ENCODE peak calls at places on chromosomes 12 and 14, in seven cellular contexts. Z, W, I, O, T, K and H are unnamed samples.

GRCh38 chr14:93219103-93219726 is 12.2 kb downstream of the UBR7 start:
- DNase-seq in O (peak; percentile 88), Z (no peak), T (peak; percentile 46), K (peak; percentile 59), I (peak; percentile 66), W (peak; percentile 69), H (peak; percentile 63)

GRCh38 chr12:95820096-95820703 is 29.6 kb upstream of the NTN4 start:
- DNase-seq in Z (no peak), K (no peak), I (peak; percentile 53), O (peak; percentile 64), T (peak; percentile 49), W (peak; percentile 57), H (no peak)

GRCh38 chr12:89326260-89327040 is 25.9 kb downstream of the DUSP6 start:
- DNase-seq in I (no peak), O (peak; percentile 49), W (no peak), T (no peak), Z (no peak), K (no peak), H (no peak)

GRCh38 chr14:56119221-56119967 is 1.2 kb downstream of the PELI2 start:
- DNase-seq in Z (peak; percentile 77), T (peak; percentile 20), K (peak; percentile 54), W (peak; percentile 38), I (peak; percentile 54), O (peak; percentile 64), H (peak; percentile 26)

GRCh38 chr14:72889366-72889765 is 4.5 kb downstream of the DPF3 start:
- DNase-seq in I (no peak), K (no peak), T (no peak), O (no peak), Z (no peak), W (no peak), H (no peak)

GRCh38 chr12:109463776-109464175 is 13.3 kb downstream of the KCTD10 start:
- DNase-seq in O (no peak), T (no peak), W (no peak), Z (no peak), I (no peak), K (no peak), H (no peak)

GRCh38 chr14:52840916-52841315 is 49.5 kb upstream of the GNPNAT1 start:
- DNase-seq in Z (peak; percentile 74), T (peak; percentile 56), O (no peak), W (peak; percentile 57), I (peak; percentile 18), K (peak; percentile 12), H (peak; percentile 19)

GRCh38 chr14:59055439-59056045 is 132.9 kb upstream of the DAAM1 start:
- DNase-seq in K (peak; percentile 83), O (peak; percentile 43), Z (no peak), I (peak; percentile 44), T (peak; percentile 58), W (peak; percentile 64), H (peak; percentile 61)

GRCh38 chr14:85301506-85301905 is 228.4 kb upstream of the FLRT2 start:
- DNase-seq in K (no peak), I (no peak), Z (no peak), O (no peak), T (no peak), W (no peak), H (no peak)

GRCh38 chr12:53950789-53951576 is 3.7 kb upstream of the HOXC12 start:
- DNase-seq in W (no peak), I (peak; percentile 49), K (no peak), T (no peak), Z (no peak), O (no peak), H (no peak)

GRCh38 chr14:75885829-75886228 is 96.0 kb downstream of the TGFB3 start:
- DNase-seq in O (no peak), W (peak; percentile 59), Z (no peak), I (no peak), K (no peak), T (peak; percentile 43), H (no peak)

GRCh38 chr14:101412741-101413140 is 148.6 kb upstream of the DIO3 start:
- DNase-seq in W (no peak), T (no peak), K (no peak), O (no peak), I (no peak), Z (no peak), H (no peak)

GRCh38 chr12:64083285-64084210 is 138.5 kb downstream of the KICS2 start:
- DNase-seq in Z (peak; percentile 94), K (no peak), I (peak; percentile 92), T (peak; percentile 60), W (peak; percentile 91), O (no peak), H (no peak)

GRCh38 chr14:91873476-91874265 is 6.3 kb upstream of the TC2N start:
- DNase-seq in K (peak; percentile 46), W (no peak), T (no peak), Z (no peak), I (no peak), O (no peak), H (peak; percentile 63)

GRCh38 chr14:61107148-61107641 is 126.2 kb downstream of the SLC38A6 start:
- DNase-seq in Z (peak; percentile 80), T (no peak), I (peak; percentile 58), W (no peak), K (no peak), O (no peak), H (no peak)

GRCh38 chr12:62214847-62215246 is 45.4 kb upstream of the USP15 start:
- DNase-seq in T (no peak), W (no peak), I (no peak), Z (no peak), O (peak; percentile 7), K (no peak), H (no peak)

GRCh38 chr12:89256060-89256459 is 96.2 kb downstream of the DUSP6 start:
- DNase-seq in Z (no peak), K (no peak), T (no peak), I (no peak), O (no peak), W (no peak), H (no peak)

GRCh38 chr12:108821407-108822397 is 35.7 kb downstream of the SSH1 start:
- DNase-seq in T (peak; percentile 61), Z (no peak), W (no peak), O (no peak), I (no peak), K (peak; percentile 56), H (no peak)

GRCh38 chr12:93524386-93525133 is 47.9 kb upstream of the SOCS2 start:
- DNase-seq in W (no peak), K (no peak), I (no peak), Z (no peak), O (no peak), T (no peak), H (no peak)

GRCh38 chr14:53683229-53683628 is 273.4 kb downstream of the BMP4 start:
- DNase-seq in O (no peak), K (no peak), W (no peak), T (no peak), Z (no peak), I (no peak), H (no peak)

GRCh38 chr12:85713368-85713767 is 122.8 kb downstream of the RASSF9 start:
- DNase-seq in T (no peak), W (no peak), I (no peak), K (no peak), Z (no peak), O (no peak), H (no peak)

DNA sequence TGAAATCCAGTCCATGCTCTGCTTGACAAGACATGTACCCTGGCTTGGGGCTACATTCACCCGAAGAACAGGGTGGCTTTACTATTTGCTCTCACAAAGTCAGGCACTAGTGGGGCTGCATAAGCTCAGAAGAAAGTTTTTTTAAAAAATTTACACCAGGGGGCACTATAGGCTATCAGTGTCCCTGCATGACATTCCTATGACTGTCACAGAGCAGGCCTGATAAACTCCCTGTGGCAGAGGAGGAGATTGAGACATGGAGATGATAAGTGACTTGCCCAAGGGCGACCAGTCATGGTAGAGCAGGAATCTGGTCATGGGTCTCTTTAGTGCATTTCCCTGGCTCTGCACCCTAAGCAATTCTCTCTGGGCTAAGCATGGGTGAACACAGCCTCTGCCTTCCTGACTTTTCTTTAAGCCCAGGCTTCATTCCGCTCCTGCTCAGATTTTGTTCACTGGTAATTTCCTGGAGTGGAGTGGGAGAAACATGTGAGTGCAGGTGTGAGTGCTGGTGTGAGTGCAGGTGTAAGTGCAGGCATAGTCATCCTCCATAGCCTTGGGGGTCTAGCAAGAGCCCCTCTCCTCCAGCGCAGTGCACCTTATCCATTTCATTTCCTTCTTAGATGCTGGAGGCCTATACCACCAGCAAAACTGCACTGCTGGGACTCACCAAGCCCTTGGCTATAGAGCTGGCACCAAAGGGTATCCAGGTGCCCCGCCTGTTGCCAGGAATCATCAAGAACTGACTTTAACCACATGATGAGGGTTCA is 91.6 kb downstream of the DHRS2 start:
- DNase-seq in I (peak; percentile 39), Z (no peak), O (peak; percentile 80), T (peak; percentile 58), K (peak; percentile 59), W (peak; percentile 24), H (peak; percentile 43)
- TF ChIP-seq CTCF in I (no peak), Z (peak; percentile 24), O (peak; percentile 57), T (peak; percentile 56), K (no peak), W (peak; percentile 24), H (no peak)

GRCh38 chr12:128844031-128844635 is 9.1 kb upstream of the GLT1D1 start:
- DNase-seq in K (no peak), O (peak; percentile 63), T (no peak), I (no peak), W (no peak), Z (no peak), H (no peak)
- TF ChIP-seq CTCF in K (no peak), O (peak; percentile 18), T (no peak), I (peak; percentile 12), W (no peak), Z (no peak), H (no peak)

GRCh38 chr14:39731912-39732311 is 299.7 kb upstream of the FBXO33 start:
- DNase-seq in O (peak; percentile 60), T (no peak), K (no peak), Z (no peak), I (peak; percentile 53), W (no peak), H (no peak)
- TF ChIP-seq CTCF in O (peak; percentile 70), T (peak; percentile 19), K (no peak), Z (no peak), I (peak; percentile 14), W (peak; percentile 20), H (no peak)

GRCh38 chr12:11568155-11568761 is 81.2 kb upstream of the ETV6 start:
- DNase-seq in W (no peak), T (no peak), K (no peak), O (no peak), Z (no peak), I (no peak), H (no peak)

GRCh38 chr12:11568762-11569478 is 80.6 kb upstream of the ETV6 start:
- DNase-seq in T (no peak), O (no peak), K (peak; percentile 35), Z (no peak), I (no peak), W (peak; percentile 41), H (peak; percentile 52)

GRCh38 chr12:11563785-11564739 is 85.4 kb upstream of the ETV6 start:
- DNase-seq in O (no peak), K (no peak), T (no peak), Z (no peak), W (no peak), I (no peak), H (no peak)

GRCh38 chr12:11564984-11565651 is 84.4 kb upstream of the ETV6 start:
- DNase-seq in K (no peak), I (no peak), Z (no peak), T (no peak), O (no peak), W (no peak), H (no peak)

DNA sequence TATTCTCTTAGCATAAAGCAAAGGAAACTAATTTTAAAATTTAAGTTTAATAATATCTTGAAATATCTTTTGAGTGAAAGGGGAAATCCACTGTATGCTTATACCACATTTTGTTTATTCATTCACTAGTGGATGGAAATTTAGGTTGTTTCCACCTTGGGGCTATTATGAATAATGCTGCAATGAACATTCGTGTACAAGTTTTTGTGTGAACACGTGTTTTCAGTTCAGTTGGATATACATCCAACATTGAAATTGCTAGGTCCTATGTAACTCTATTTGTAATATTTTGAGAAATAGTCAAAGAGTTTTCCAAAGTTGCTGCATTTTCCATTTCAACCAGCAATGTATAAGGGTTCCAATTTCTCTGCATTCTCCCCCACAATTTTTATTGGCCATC is 83.7 kb upstream of the ETV6 start:
- DNase-seq in W (no peak), I (no peak), T (no peak), Z (no peak), K (no peak), O (no peak), H (no peak)
- TF ChIP-seq CTCF in W (no peak), I (no peak), T (no peak), Z (no peak), K (no peak), O (no peak), H (no peak)